ENCODE peak calls at places on chromosomes 7 and 10, in nine cellular contexts. One of them, this sample, is unnamed. For H3K9me3, the result is how much of the 10 kb centered on the place peaks cover.

GRCh38 chr7:151367304-151367703 is 25.7 kb downstream of the NUB1 start:
- DNase-seq in IMR-90: peak
- DNase-seq in left lung: no peak
- DNase-seq in right cardiac atrium: no peak
- DNase-seq in cardiac muscle cell: no peak
- DNase-seq in tibial nerve: no peak
- DNase-seq in sigmoid colon: no peak
- DNase-seq in H9: no peak
- DNase-seq in adrenal gland: no peak
- DNase-seq in this sample: no peak

GRCh38 chr7:110590415-110590814 is 500.5 kb upstream of the LRRN3 start:
- DNase-seq in IMR-90: no peak
- DNase-seq in left lung: peak
- DNase-seq in right cardiac atrium: no peak
- DNase-seq in cardiac muscle cell: peak
- DNase-seq in tibial nerve: no peak
- DNase-seq in sigmoid colon: no peak
- DNase-seq in H9: peak
- DNase-seq in adrenal gland: no peak
- DNase-seq in this sample: no peak

GRCh38 chr10:68223535-68224165 is 8.3 kb downstream of the ATOH7 start:
- DNase-seq in IMR-90: no peak
- DNase-seq in left lung: no peak
- DNase-seq in right cardiac atrium: no peak
- DNase-seq in cardiac muscle cell: no peak
- DNase-seq in tibial nerve: no peak
- DNase-seq in sigmoid colon: no peak
- DNase-seq in H9: peak
- DNase-seq in adrenal gland: no peak
- DNase-seq in this sample: peak

GRCh38 chr10:15789793-15790525 is 70.2 kb upstream of the ITGA8 start:
- DNase-seq in IMR-90: peak
- DNase-seq in left lung: no peak
- DNase-seq in right cardiac atrium: no peak
- DNase-seq in cardiac muscle cell: no peak
- DNase-seq in tibial nerve: no peak
- DNase-seq in sigmoid colon: no peak
- DNase-seq in H9: no peak
- DNase-seq in adrenal gland: peak
- DNase-seq in this sample: no peak

GRCh38 chr10:122561212-122561611 is 658 bp downstream of the DMBT1 start:
- DNase-seq in IMR-90: no peak
- DNase-seq in left lung: no peak
- DNase-seq in right cardiac atrium: no peak
- DNase-seq in cardiac muscle cell: peak
- DNase-seq in tibial nerve: no peak
- DNase-seq in sigmoid colon: no peak
- DNase-seq in H9: no peak
- DNase-seq in adrenal gland: no peak
- DNase-seq in this sample: no peak

GRCh38 chr7:128737441-128737840 is 1.7 kb upstream of the CALU start:
- DNase-seq in IMR-90: no peak
- DNase-seq in left lung: no peak
- DNase-seq in right cardiac atrium: no peak
- DNase-seq in cardiac muscle cell: no peak
- DNase-seq in tibial nerve: no peak
- DNase-seq in sigmoid colon: no peak
- DNase-seq in H9: no peak
- DNase-seq in adrenal gland: no peak
- DNase-seq in this sample: peak

GRCh38 chr10:29534590-29534989 is 100.2 kb downstream of the SVIL start:
- DNase-seq in IMR-90: no peak
- DNase-seq in left lung: no peak
- DNase-seq in right cardiac atrium: no peak
- DNase-seq in cardiac muscle cell: no peak
- DNase-seq in tibial nerve: no peak
- DNase-seq in sigmoid colon: no peak
- DNase-seq in H9: no peak
- DNase-seq in adrenal gland: no peak
- DNase-seq in this sample: no peak

GRCh38 chr10:95562326-95562725 is 1.2 kb upstream of the SORBS1 start:
- DNase-seq in IMR-90: no peak
- DNase-seq in left lung: no peak
- DNase-seq in right cardiac atrium: no peak
- DNase-seq in cardiac muscle cell: no peak
- DNase-seq in tibial nerve: no peak
- DNase-seq in sigmoid colon: no peak
- DNase-seq in H9: no peak
- DNase-seq in adrenal gland: no peak
- DNase-seq in this sample: no peak

GRCh38 chr7:137882261-137882668 is 35.5 kb upstream of the DGKI start:
- DNase-seq in IMR-90: peak
- DNase-seq in left lung: peak
- DNase-seq in right cardiac atrium: no peak
- DNase-seq in cardiac muscle cell: no peak
- DNase-seq in tibial nerve: no peak
- DNase-seq in sigmoid colon: peak
- DNase-seq in H9: no peak
- DNase-seq in adrenal gland: peak
- DNase-seq in this sample: no peak

GRCh38 chr10:97025613-97026242 is 160.0 kb downstream of the SLIT1 start:
- DNase-seq in IMR-90: peak
- DNase-seq in left lung: no peak
- DNase-seq in right cardiac atrium: no peak
- DNase-seq in cardiac muscle cell: peak
- DNase-seq in tibial nerve: no peak
- DNase-seq in sigmoid colon: peak
- DNase-seq in H9: peak
- DNase-seq in adrenal gland: peak
- DNase-seq in this sample: no peak

GRCh38 chr10:131653550-131654470 is 247.0 kb upstream of the PPP2R2D start:
- DNase-seq in IMR-90: no peak
- DNase-seq in left lung: no peak
- DNase-seq in right cardiac atrium: no peak
- DNase-seq in cardiac muscle cell: no peak
- DNase-seq in tibial nerve: no peak
- DNase-seq in sigmoid colon: no peak
- DNase-seq in H9: peak
- DNase-seq in adrenal gland: no peak
- DNase-seq in this sample: no peak

GRCh38 chr10:59240581-59241183 is 64.2 kb downstream of the PHYHIPL start:
- DNase-seq in IMR-90: peak
- DNase-seq in left lung: no peak
- DNase-seq in right cardiac atrium: no peak
- DNase-seq in cardiac muscle cell: peak
- DNase-seq in tibial nerve: no peak
- DNase-seq in sigmoid colon: no peak
- DNase-seq in H9: no peak
- DNase-seq in adrenal gland: peak
- DNase-seq in this sample: no peak

GRCh38 chr7:90666186-90666585 is 70.1 kb downstream of the CDK14 start:
- DNase-seq in IMR-90: peak
- DNase-seq in left lung: peak
- DNase-seq in right cardiac atrium: no peak
- DNase-seq in cardiac muscle cell: no peak
- DNase-seq in tibial nerve: no peak
- DNase-seq in sigmoid colon: peak
- DNase-seq in H9: no peak
- DNase-seq in adrenal gland: no peak
- DNase-seq in this sample: no peak

GRCh38 chr7:112648781-112649180 is 141.4 kb downstream of the TMEM168 start:
- DNase-seq in IMR-90: no peak
- DNase-seq in left lung: no peak
- DNase-seq in right cardiac atrium: no peak
- DNase-seq in cardiac muscle cell: no peak
- DNase-seq in tibial nerve: no peak
- DNase-seq in sigmoid colon: no peak
- DNase-seq in H9: no peak
- DNase-seq in adrenal gland: no peak
- DNase-seq in this sample: no peak

GRCh38 chr10:113045155-113046055 is 95.4 kb downstream of the TCF7L2 start:
- DNase-seq in IMR-90: peak
- DNase-seq in left lung: no peak
- DNase-seq in right cardiac atrium: no peak
- DNase-seq in cardiac muscle cell: no peak
- DNase-seq in tibial nerve: no peak
- DNase-seq in sigmoid colon: peak
- DNase-seq in H9: no peak
- DNase-seq in adrenal gland: no peak
- DNase-seq in this sample: no peak

GRCh38 chr7:130417215-130417614 is 23.6 kb downstream of the CEP41 start:
- DNase-seq in IMR-90: no peak
- DNase-seq in left lung: no peak
- DNase-seq in right cardiac atrium: no peak
- DNase-seq in cardiac muscle cell: no peak
- DNase-seq in tibial nerve: no peak
- DNase-seq in sigmoid colon: no peak
- DNase-seq in H9: no peak
- DNase-seq in adrenal gland: no peak
- DNase-seq in this sample: no peak

GRCh38 chr7:7654964-7655363 is 14.4 kb downstream of the UMAD1 start:
- DNase-seq in IMR-90: no peak
- DNase-seq in left lung: no peak
- DNase-seq in right cardiac atrium: no peak
- DNase-seq in cardiac muscle cell: no peak
- DNase-seq in tibial nerve: no peak
- DNase-seq in sigmoid colon: no peak
- DNase-seq in H9: no peak
- DNase-seq in adrenal gland: no peak
- DNase-seq in this sample: no peak

GRCh38 chr7:71566991-71567390 is 435.0 kb downstream of the GALNT17 start:
- DNase-seq in IMR-90: no peak
- DNase-seq in left lung: no peak
- DNase-seq in right cardiac atrium: no peak
- DNase-seq in cardiac muscle cell: no peak
- DNase-seq in tibial nerve: no peak
- DNase-seq in sigmoid colon: no peak
- DNase-seq in H9: no peak
- DNase-seq in adrenal gland: no peak
- DNase-seq in this sample: no peak

GRCh38 chr7:153258686-153259085 is 499.1 kb downstream of the ACTR3B start:
- DNase-seq in IMR-90: no peak
- DNase-seq in left lung: no peak
- DNase-seq in right cardiac atrium: no peak
- DNase-seq in cardiac muscle cell: no peak
- DNase-seq in tibial nerve: no peak
- DNase-seq in sigmoid colon: no peak
- DNase-seq in H9: no peak
- DNase-seq in adrenal gland: no peak
- DNase-seq in this sample: no peak
- H3K9me3 ChIP-seq in IMR-90: under half
- H3K9me3 ChIP-seq in left lung: under half
- H3K9me3 ChIP-seq in right cardiac atrium: under half
- H3K9me3 ChIP-seq in cardiac muscle cell: under half
- H3K9me3 ChIP-seq in tibial nerve: under half
- H3K9me3 ChIP-seq in sigmoid colon: under half
- H3K9me3 ChIP-seq in H9: under half
- H3K9me3 ChIP-seq in adrenal gland: under half
- H3K9me3 ChIP-seq in this sample: under half

DNA sequence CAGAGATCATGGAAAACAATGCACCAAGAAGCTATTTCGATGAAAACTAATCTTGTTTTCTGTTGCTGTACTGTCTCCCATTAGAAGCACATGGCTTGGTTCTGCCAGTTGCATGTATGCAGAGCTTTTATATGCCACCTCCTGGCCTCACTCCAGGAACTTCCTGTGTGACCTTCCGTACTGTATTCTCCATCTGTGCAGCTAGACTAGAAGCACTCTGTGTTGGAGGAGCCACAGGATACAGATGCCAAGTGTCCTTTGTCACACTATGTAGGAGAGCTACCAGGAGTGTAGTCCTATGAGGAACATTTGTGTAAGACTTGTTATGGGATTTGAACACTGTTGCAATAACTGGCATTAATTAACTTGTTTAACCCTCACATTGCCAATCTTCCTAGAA is 503.5 kb upstream of the TPK1 start:
- DNase-seq in IMR-90: no peak
- DNase-seq in left lung: no peak
- DNase-seq in right cardiac atrium: no peak
- DNase-seq in cardiac muscle cell: no peak
- DNase-seq in tibial nerve: no peak
- DNase-seq in sigmoid colon: no peak
- DNase-seq in H9: no peak
- DNase-seq in adrenal gland: no peak
- DNase-seq in this sample: no peak
- H3K9me3 ChIP-seq in IMR-90: under half
- H3K9me3 ChIP-seq in left lung: under half
- H3K9me3 ChIP-seq in right cardiac atrium: under half
- H3K9me3 ChIP-seq in cardiac muscle cell: under half
- H3K9me3 ChIP-seq in tibial nerve: under half
- H3K9me3 ChIP-seq in sigmoid colon: under half
- H3K9me3 ChIP-seq in H9: under half
- H3K9me3 ChIP-seq in adrenal gland: under half
- H3K9me3 ChIP-seq in this sample: under half

DNA sequence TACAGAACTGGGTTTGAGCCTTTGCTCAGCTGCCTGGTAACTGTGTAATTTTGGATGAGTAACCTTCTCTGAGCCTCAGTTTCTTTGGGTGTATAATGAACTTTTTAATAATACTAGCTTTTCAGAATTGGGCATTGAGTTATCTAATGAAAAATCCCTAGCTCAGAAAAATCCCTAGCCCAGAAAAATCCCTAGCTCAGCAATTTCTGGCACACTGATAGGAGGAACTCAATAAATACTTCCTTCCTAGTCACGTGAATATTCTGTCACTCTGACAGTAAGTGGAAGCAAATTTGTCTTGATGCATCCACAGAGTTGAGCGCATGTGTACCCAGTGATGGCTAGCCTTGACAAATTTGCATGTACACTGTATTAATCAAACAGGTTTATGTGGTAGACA is 817.6 kb downstream of the XPNPEP1 start:
- DNase-seq in IMR-90: no peak
- DNase-seq in left lung: no peak
- DNase-seq in right cardiac atrium: no peak
- DNase-seq in cardiac muscle cell: no peak
- DNase-seq in tibial nerve: no peak
- DNase-seq in sigmoid colon: no peak
- DNase-seq in H9: no peak
- DNase-seq in adrenal gland: no peak
- DNase-seq in this sample: no peak
- H3K9me3 ChIP-seq in IMR-90: under half
- H3K9me3 ChIP-seq in left lung: under half
- H3K9me3 ChIP-seq in right cardiac atrium: under half
- H3K9me3 ChIP-seq in cardiac muscle cell: under half
- H3K9me3 ChIP-seq in tibial nerve: under half
- H3K9me3 ChIP-seq in sigmoid colon: under half
- H3K9me3 ChIP-seq in H9: under half
- H3K9me3 ChIP-seq in adrenal gland: under half
- H3K9me3 ChIP-seq in this sample: under half

DNA sequence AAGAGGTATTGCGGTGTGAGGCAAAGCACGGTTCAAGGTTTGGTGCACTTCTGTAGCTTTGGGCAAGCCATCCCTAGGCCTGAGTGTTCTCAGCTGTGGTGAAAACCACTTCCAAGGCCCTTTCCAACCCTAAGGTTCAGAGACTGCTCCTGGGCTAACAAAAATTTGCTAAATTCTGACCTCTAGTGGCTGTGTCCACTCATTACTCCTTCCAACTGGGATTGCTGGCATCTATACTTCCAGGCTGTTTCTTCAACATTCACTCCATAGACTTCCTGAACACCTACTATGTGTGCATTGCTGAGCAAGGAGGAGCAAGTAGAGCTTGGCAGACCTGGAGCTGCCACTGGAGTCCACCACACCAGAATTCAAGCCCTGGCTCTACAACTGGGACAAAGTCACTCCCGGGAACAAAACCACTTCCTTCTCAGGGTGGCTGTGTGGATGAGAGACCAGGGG is 29.3 kb upstream of the SH3PXD2A start:
- DNase-seq in IMR-90: peak
- DNase-seq in left lung: no peak
- DNase-seq in right cardiac atrium: no peak
- DNase-seq in cardiac muscle cell: peak
- DNase-seq in tibial nerve: no peak
- DNase-seq in sigmoid colon: no peak
- DNase-seq in H9: peak
- DNase-seq in adrenal gland: peak
- DNase-seq in this sample: no peak
- H3K9me3 ChIP-seq in IMR-90: under half
- H3K9me3 ChIP-seq in left lung: under half
- H3K9me3 ChIP-seq in right cardiac atrium: under half
- H3K9me3 ChIP-seq in cardiac muscle cell: under half
- H3K9me3 ChIP-seq in tibial nerve: under half
- H3K9me3 ChIP-seq in sigmoid colon: under half
- H3K9me3 ChIP-seq in H9: under half
- H3K9me3 ChIP-seq in adrenal gland: under half
- H3K9me3 ChIP-seq in this sample: under half